ENCODE peak calls at places on chromosome 14, in six cellular contexts. Y is GM23248; Q is trophoblast cell; X is dermis microvascular lymphatic vessel endothelial cell; O is stimulated activated CD4-positive, alpha-beta T cell treated with anti-CD3 and anti-CD28 coated beads, TNF-alpha, amount 100 ng/mL, for 4 hours; M is fibroblast of the conjunctiva. D is an unnamed sample.

GRCh38 chr14:104855532-104856090 is 9.5 kb upstream of the CEP170B start:
- DNase-seq in Y (no peak), Q (no peak), X (no peak), O (no peak), M (no peak), D (no peak)

GRCh38 chr14:68147331-68147730 is 327.8 kb downstream of the RAD51B start:
- DNase-seq in Y (peak; percentile 54), Q (no peak), X (no peak), O (no peak), M (no peak), D (no peak)

GRCh38 chr14:62718629-62719028 is 326.6 kb downstream of the KCNH5 start:
- DNase-seq in Y (no peak), Q (no peak), X (no peak), O (no peak), M (no peak), D (no peak)

GRCh38 chr14:73825551-73826188 is 26.0 kb upstream of the PTGR2 start:
- DNase-seq in Y (peak; percentile 95), Q (peak; percentile 77), X (peak; percentile 83), O (peak; percentile 64), M (peak; percentile 77), D (peak; percentile 56)

GRCh38 chr14:34554540-34555250 is 15.2 kb upstream of the EAPP start:
- DNase-seq in Y (peak; percentile 61), Q (peak; percentile 34), X (no peak), O (no peak), M (no peak), D (no peak)

GRCh38 chr14:72679591-72680151 is 214.2 kb downstream of the DPF3 start:
- DNase-seq in Y (no peak), Q (no peak), X (peak; percentile 14), O (no peak), M (no peak), D (no peak)

GRCh38 chr14:93571275-93571674 is 140.5 kb downstream of the UNC79 start:
- DNase-seq in Y (no peak), Q (no peak), X (no peak), O (no peak), M (no peak), D (no peak)

GRCh38 chr14:35687335-35687939 is 121.7 kb downstream of the RALGAPA1 start:
- DNase-seq in Y (peak; percentile 76), Q (peak; percentile 23), X (peak; percentile 69), O (no peak), M (peak; percentile 33), D (no peak)

GRCh38 chr14:24556756-24557155 is 19.3 kb downstream of the CTSG start:
- DNase-seq in Y (peak; percentile 38), Q (no peak), X (peak; percentile 10), O (no peak), M (no peak), D (no peak)

GRCh38 chr14:30610719-30611388 is 11.3 kb upstream of the SCFD1 start:
- DNase-seq in Y (peak; percentile 46), Q (peak; percentile 9), X (peak; percentile 91), O (no peak), M (peak; percentile 79), D (no peak)

GRCh38 chr14:86646688-86647687 is 1117.0 kb downstream of the FLRT2 start:
- DNase-seq in Y (peak; percentile 7), Q (no peak), X (no peak), O (no peak), M (peak; percentile 28), D (no peak)

GRCh38 chr14:61226015-61226654 is 55.0 kb downstream of the TMEM30B start:
- DNase-seq in Y (no peak), Q (no peak), X (no peak), O (no peak), M (no peak), D (no peak)

GRCh38 chr14:75967866-75968265 is 13.9 kb downstream of the TGFB3 start:
- DNase-seq in Y (peak; percentile 15), Q (no peak), X (no peak), O (no peak), M (no peak), D (no peak)

GRCh38 chr14:81776531-81776930 is 242.9 kb upstream of the SEL1L start:
- DNase-seq in Y (no peak), Q (no peak), X (no peak), O (no peak), M (no peak), D (no peak)

GRCh38 chr14:99185436-99186068 is 86.4 kb downstream of the BCL11B start:
- DNase-seq in Y (no peak), Q (no peak), X (no peak), O (no peak), M (no peak), D (no peak)

GRCh38 chr14:50303744-50304471 is 8.1 kb downstream of the L2HGDH start:
- DNase-seq in Y (peak; percentile 66), Q (peak; percentile 82), X (no peak), O (no peak), M (no peak), D (no peak)

GRCh38 chr14:94624537-94625352 is 12.6 kb downstream of the SERPINA3 start:
- DNase-seq in Y (no peak), Q (no peak), X (no peak), O (no peak), M (no peak), D (no peak)

GRCh38 chr14:100662850-100663527 is 63.7 kb upstream of the DLK1 start:
- DNase-seq in Y (peak; percentile 73), Q (peak; percentile 55), X (peak; percentile 66), O (peak; percentile 21), M (no peak), D (peak; percentile 56)

GRCh38 chr14:58738189-58738836 is 100.6 kb downstream of the DACT1 start:
- DNase-seq in Y (peak; percentile 91), Q (no peak), X (peak; percentile 41), O (no peak), M (peak; percentile 45), D (no peak)

GRCh38 chr14:88852632-88853031 is 28.2 kb downstream of the TTC8 start:
- DNase-seq in Y (no peak), Q (no peak), X (no peak), O (no peak), M (no peak), D (no peak)

GRCh38 chr14:24741871-24742270 is 107.9 kb upstream of the GZMB start:
- DNase-seq in Y (peak; percentile 64), Q (no peak), X (peak; percentile 2), O (no peak), M (no peak), D (no peak)

D was measured in progenitor cell of endocrine pancreas.